ENCODE peak calls at places on chromosome 19, in ten cellular contexts. One of them, this sample, is unnamed.

GRCh38 chr19:48419158-48419920 is 25.9 kb downstream of the GRIN2D start:
- DNase-seq in HCT116: no peak
- DNase-seq in Peyer's patch: peak; percentile 67
- DNase-seq in endodermal cell: peak; percentile 90
- DNase-seq in ascending aorta: no peak
- DNase-seq in heart right ventricle: no peak
- DNase-seq in hepatocyte: no peak
- DNase-seq in coronary artery: no peak
- DNase-seq in adrenal gland: no peak
- DNase-seq in thoracic aorta: no peak
- DNase-seq in this sample: peak; percentile 28

GRCh38 chr19:49071860-49072547 is 495 bp downstream of the KCNA7 start:
- DNase-seq in HCT116: no peak
- DNase-seq in Peyer's patch: no peak
- DNase-seq in endodermal cell: peak; percentile 95
- DNase-seq in ascending aorta: no peak
- DNase-seq in heart right ventricle: no peak
- DNase-seq in hepatocyte: no peak
- DNase-seq in coronary artery: no peak
- DNase-seq in adrenal gland: no peak
- DNase-seq in thoracic aorta: no peak
- DNase-seq in this sample: no peak

GRCh38 chr19:23437901-23438300 is 42.6 kb upstream of the ZNF91 start:
- DNase-seq in HCT116: no peak
- DNase-seq in Peyer's patch: no peak
- DNase-seq in endodermal cell: no peak
- DNase-seq in ascending aorta: no peak
- DNase-seq in heart right ventricle: no peak
- DNase-seq in hepatocyte: no peak
- DNase-seq in coronary artery: no peak
- DNase-seq in adrenal gland: no peak
- DNase-seq in thoracic aorta: no peak
- DNase-seq in this sample: no peak

GRCh38 chr19:34067861-34068271 is 104.4 kb upstream of the LSM14A start:
- DNase-seq in HCT116: peak; percentile 54
- DNase-seq in Peyer's patch: no peak
- DNase-seq in endodermal cell: no peak
- DNase-seq in ascending aorta: no peak
- DNase-seq in heart right ventricle: no peak
- DNase-seq in hepatocyte: peak; percentile 8
- DNase-seq in coronary artery: no peak
- DNase-seq in adrenal gland: no peak
- DNase-seq in thoracic aorta: no peak
- DNase-seq in this sample: no peak

GRCh38 chr19:6593651-6594416 is 2.9 kb upstream of the CD70 start:
- DNase-seq in HCT116: no peak
- DNase-seq in Peyer's patch: no peak
- DNase-seq in endodermal cell: no peak
- DNase-seq in ascending aorta: no peak
- DNase-seq in heart right ventricle: no peak
- DNase-seq in hepatocyte: no peak
- DNase-seq in coronary artery: no peak
- DNase-seq in adrenal gland: no peak
- DNase-seq in thoracic aorta: no peak
- DNase-seq in this sample: no peak

GRCh38 chr19:14544977-14545715 is 15.8 kb downstream of the TECR start:
- DNase-seq in HCT116: no peak
- DNase-seq in Peyer's patch: no peak
- DNase-seq in endodermal cell: no peak
- DNase-seq in ascending aorta: no peak
- DNase-seq in heart right ventricle: peak; percentile 79
- DNase-seq in hepatocyte: peak; percentile 5
- DNase-seq in coronary artery: no peak
- DNase-seq in adrenal gland: peak; percentile 98
- DNase-seq in thoracic aorta: no peak
- DNase-seq in this sample: no peak

GRCh38 chr19:3125900-3126524 is 9.8 kb upstream of the GNA15 start:
- DNase-seq in HCT116: peak; percentile 60
- DNase-seq in Peyer's patch: peak; percentile 57
- DNase-seq in endodermal cell: peak; percentile 96
- DNase-seq in ascending aorta: no peak
- DNase-seq in heart right ventricle: peak; percentile 75
- DNase-seq in hepatocyte: peak; percentile 68
- DNase-seq in coronary artery: no peak
- DNase-seq in adrenal gland: peak; percentile 68
- DNase-seq in thoracic aorta: no peak
- DNase-seq in this sample: peak; percentile 43

GRCh38 chr19:36136975-36137686 is 2.7 kb upstream of the CAPNS1 start:
- DNase-seq in HCT116: peak; percentile 77
- DNase-seq in Peyer's patch: no peak
- DNase-seq in endodermal cell: no peak
- DNase-seq in ascending aorta: peak; percentile 33
- DNase-seq in heart right ventricle: peak; percentile 48
- DNase-seq in hepatocyte: no peak
- DNase-seq in coronary artery: no peak
- DNase-seq in adrenal gland: peak; percentile 93
- DNase-seq in thoracic aorta: peak; percentile 61
- DNase-seq in this sample: no peak

GRCh38 chr19:13036366-13036976 is 41.2 kb downstream of the NFIX start:
- DNase-seq in HCT116: peak; percentile 56
- DNase-seq in Peyer's patch: no peak
- DNase-seq in endodermal cell: peak; percentile 58
- DNase-seq in ascending aorta: no peak
- DNase-seq in heart right ventricle: no peak
- DNase-seq in hepatocyte: peak; percentile 68
- DNase-seq in coronary artery: no peak
- DNase-seq in adrenal gland: no peak
- DNase-seq in thoracic aorta: no peak
- DNase-seq in this sample: no peak

GRCh38 chr19:17205237-17206140 is 9.7 kb upstream of the USE1 start:
- DNase-seq in HCT116: no peak
- DNase-seq in Peyer's patch: peak; percentile 70
- DNase-seq in endodermal cell: peak; percentile 92
- DNase-seq in ascending aorta: no peak
- DNase-seq in heart right ventricle: peak; percentile 64
- DNase-seq in hepatocyte: peak; percentile 77
- DNase-seq in coronary artery: no peak
- DNase-seq in adrenal gland: peak; percentile 84
- DNase-seq in thoracic aorta: no peak
- DNase-seq in this sample: no peak

GRCh38 chr19:48477696-48478338 is 8.6 kb downstream of the CYTH2 start:
- DNase-seq in HCT116: no peak
- DNase-seq in Peyer's patch: no peak
- DNase-seq in endodermal cell: no peak
- DNase-seq in ascending aorta: no peak
- DNase-seq in heart right ventricle: no peak
- DNase-seq in hepatocyte: no peak
- DNase-seq in coronary artery: no peak
- DNase-seq in adrenal gland: no peak
- DNase-seq in thoracic aorta: no peak
- DNase-seq in this sample: no peak

GRCh38 chr19:54674021-54674617 is 11.3 kb downstream of the LILRB4 start:
- DNase-seq in HCT116: peak; percentile 34
- DNase-seq in Peyer's patch: no peak
- DNase-seq in endodermal cell: no peak
- DNase-seq in ascending aorta: no peak
- DNase-seq in heart right ventricle: no peak
- DNase-seq in hepatocyte: no peak
- DNase-seq in coronary artery: no peak
- DNase-seq in adrenal gland: no peak
- DNase-seq in thoracic aorta: no peak
- DNase-seq in this sample: no peak

GRCh38 chr19:49679832-49680472 is 2.9 kb downstream of the PRMT1 start:
- DNase-seq in HCT116: no peak
- DNase-seq in Peyer's patch: no peak
- DNase-seq in endodermal cell: peak; percentile 62
- DNase-seq in ascending aorta: no peak
- DNase-seq in heart right ventricle: no peak
- DNase-seq in hepatocyte: no peak
- DNase-seq in coronary artery: no peak
- DNase-seq in adrenal gland: no peak
- DNase-seq in thoracic aorta: no peak
- DNase-seq in this sample: no peak

GRCh38 chr19:7515471-7516226 is at the start of gene ZNF358:
- DNase-seq in HCT116: no peak
- DNase-seq in Peyer's patch: no peak
- DNase-seq in endodermal cell: peak; percentile 92
- DNase-seq in ascending aorta: no peak
- DNase-seq in heart right ventricle: peak; percentile 87
- DNase-seq in hepatocyte: peak; percentile 92
- DNase-seq in coronary artery: peak; percentile 82
- DNase-seq in adrenal gland: peak; percentile 84
- DNase-seq in thoracic aorta: peak; percentile 19
- DNase-seq in this sample: peak; percentile 61

GRCh38 chr19:1852294-1852646 is 4.0 kb upstream of the REXO1 start:
- DNase-seq in HCT116: no peak
- DNase-seq in Peyer's patch: no peak
- DNase-seq in endodermal cell: no peak
- DNase-seq in ascending aorta: no peak
- DNase-seq in heart right ventricle: no peak
- DNase-seq in hepatocyte: no peak
- DNase-seq in coronary artery: no peak
- DNase-seq in adrenal gland: no peak
- DNase-seq in thoracic aorta: no peak
- DNase-seq in this sample: no peak

GRCh38 chr19:1851581-1852293 is 3.5 kb upstream of the REXO1 start:
- DNase-seq in HCT116: no peak
- DNase-seq in Peyer's patch: peak; percentile 67
- DNase-seq in endodermal cell: no peak
- DNase-seq in ascending aorta: no peak
- DNase-seq in heart right ventricle: no peak
- DNase-seq in hepatocyte: no peak
- DNase-seq in coronary artery: no peak
- DNase-seq in adrenal gland: no peak
- DNase-seq in thoracic aorta: no peak
- DNase-seq in this sample: no peak

GRCh38 chr19:1849999-1850398 is 1.7 kb upstream of the REXO1 start:
- DNase-seq in HCT116: no peak
- DNase-seq in Peyer's patch: no peak
- DNase-seq in endodermal cell: no peak
- DNase-seq in ascending aorta: no peak
- DNase-seq in heart right ventricle: no peak
- DNase-seq in hepatocyte: no peak
- DNase-seq in coronary artery: no peak
- DNase-seq in adrenal gland: no peak
- DNase-seq in thoracic aorta: no peak
- DNase-seq in this sample: no peak

GRCh38 chr19:1852729-1853128 is 4.4 kb upstream of the REXO1 start:
- DNase-seq in HCT116: no peak
- DNase-seq in Peyer's patch: no peak
- DNase-seq in endodermal cell: no peak
- DNase-seq in ascending aorta: no peak
- DNase-seq in heart right ventricle: no peak
- DNase-seq in hepatocyte: no peak
- DNase-seq in coronary artery: no peak
- DNase-seq in adrenal gland: no peak
- DNase-seq in thoracic aorta: no peak
- DNase-seq in this sample: no peak

GRCh38 chr19:1850809-1851544 is 2.7 kb upstream of the REXO1 start:
- DNase-seq in HCT116: no peak
- DNase-seq in Peyer's patch: no peak
- DNase-seq in endodermal cell: peak; percentile 66
- DNase-seq in ascending aorta: no peak
- DNase-seq in heart right ventricle: no peak
- DNase-seq in hepatocyte: no peak
- DNase-seq in coronary artery: no peak
- DNase-seq in adrenal gland: no peak
- DNase-seq in thoracic aorta: no peak
- DNase-seq in this sample: no peak
- H3K27ac ChIP-seq in HCT116: no peak overlapping the region
- H3K27ac ChIP-seq in Peyer's patch: no peak overlapping the region
- H3K27ac ChIP-seq in endodermal cell: no peak overlapping the region
- H3K27ac ChIP-seq in ascending aorta: no peak overlapping the region
- H3K27ac ChIP-seq in heart right ventricle: no peak overlapping the region
- H3K27ac ChIP-seq in hepatocyte: no peak overlapping the region
- H3K27ac ChIP-seq in coronary artery: no peak overlapping the region
- H3K27ac ChIP-seq in adrenal gland: no peak overlapping the region
- H3K27ac ChIP-seq in thoracic aorta: no peak overlapping the region
- H3K27ac ChIP-seq in this sample: no peak overlapping the region

DNA sequence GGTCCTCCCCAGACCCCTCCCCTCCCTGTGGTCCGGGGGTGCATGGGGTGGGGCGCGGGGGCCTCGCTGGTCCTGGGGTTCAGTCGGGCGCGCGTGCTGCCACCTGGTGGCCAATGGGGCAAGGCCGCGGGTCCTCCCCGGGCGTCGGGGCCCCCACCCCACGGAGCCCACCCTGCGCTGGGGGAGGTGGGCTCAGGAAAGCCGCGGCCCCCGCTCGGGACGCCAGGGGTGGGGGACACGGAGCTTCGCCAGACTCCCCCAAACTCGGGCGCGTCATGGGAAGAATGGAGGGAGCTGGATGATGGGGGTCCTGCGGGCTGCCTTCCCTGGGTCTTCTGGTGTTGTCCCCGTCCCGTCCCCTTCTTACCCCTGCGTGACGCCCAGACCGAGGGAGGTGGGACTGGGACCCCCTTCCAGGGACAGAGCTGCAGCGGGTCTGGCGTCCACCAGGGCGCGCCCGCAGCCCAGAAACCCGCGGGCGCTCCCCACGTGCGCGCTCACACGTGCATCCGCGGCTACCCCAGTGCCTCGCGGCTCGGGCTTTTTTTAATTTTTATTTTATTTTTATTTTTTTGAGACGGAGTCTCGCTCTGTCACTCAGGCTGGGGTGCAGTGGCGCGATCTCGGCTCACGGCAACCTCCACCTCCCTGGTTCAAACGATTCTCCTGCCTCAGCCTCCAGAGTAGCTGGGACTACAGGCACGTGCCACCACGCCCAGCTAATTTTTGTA is 19.8 kb upstream of the TCF3 start:
- DNase-seq in HCT116: no peak
- DNase-seq in Peyer's patch: peak; percentile 60
- DNase-seq in endodermal cell: peak; percentile 72
- DNase-seq in ascending aorta: no peak
- DNase-seq in heart right ventricle: peak; percentile 50
- DNase-seq in hepatocyte: peak; percentile 75
- DNase-seq in coronary artery: no peak
- DNase-seq in adrenal gland: no peak
- DNase-seq in thoracic aorta: no peak
- DNase-seq in this sample: no peak
- H3K4me3 ChIP-seq in HCT116: peak overlapping the region; percentile 48
- H3K4me3 ChIP-seq in Peyer's patch: peak overlapping the region; percentile 34
- H3K4me3 ChIP-seq in endodermal cell: no peak overlapping the region
- H3K4me3 ChIP-seq in ascending aorta: peak overlapping the region; percentile 11
- H3K4me3 ChIP-seq in heart right ventricle: peak overlapping the region; percentile 10
- H3K4me3 ChIP-seq in hepatocyte: peak overlapping the region; percentile 37
- H3K4me3 ChIP-seq in coronary artery: peak overlapping the region; percentile 44
- H3K4me3 ChIP-seq in adrenal gland: no peak overlapping the region
- H3K4me3 ChIP-seq in thoracic aorta: peak overlapping the region; percentile 26
- H3K4me3 ChIP-seq in this sample: no peak overlapping the region

GRCh38 chr19:57786286-57786685 is 16.8 kb downstream of the ZNF586 start:
- DNase-seq in HCT116: no peak
- DNase-seq in Peyer's patch: no peak
- DNase-seq in endodermal cell: no peak
- DNase-seq in ascending aorta: no peak
- DNase-seq in heart right ventricle: no peak
- DNase-seq in hepatocyte: no peak
- DNase-seq in coronary artery: no peak
- DNase-seq in adrenal gland: no peak
- DNase-seq in thoracic aorta: no peak
- DNase-seq in this sample: no peak
- H3K27ac ChIP-seq in HCT116: no peak overlapping the region
- H3K27ac ChIP-seq in Peyer's patch: no peak overlapping the region
- H3K27ac ChIP-seq in endodermal cell: no peak overlapping the region
- H3K27ac ChIP-seq in ascending aorta: no peak overlapping the region
- H3K27ac ChIP-seq in heart right ventricle: no peak overlapping the region
- H3K27ac ChIP-seq in hepatocyte: no peak overlapping the region
- H3K27ac ChIP-seq in coronary artery: no peak overlapping the region
- H3K27ac ChIP-seq in adrenal gland: no peak overlapping the region
- H3K27ac ChIP-seq in thoracic aorta: no peak overlapping the region
- H3K27ac ChIP-seq in this sample: no peak overlapping the region

GRCh38 chr19:18421371-18421959 is 2.3 kb downstream of the SSBP4 start:
- DNase-seq in HCT116: no peak
- DNase-seq in Peyer's patch: no peak
- DNase-seq in endodermal cell: no peak
- DNase-seq in ascending aorta: no peak
- DNase-seq in heart right ventricle: no peak
- DNase-seq in hepatocyte: no peak
- DNase-seq in coronary artery: peak; percentile 75
- DNase-seq in adrenal gland: no peak
- DNase-seq in thoracic aorta: no peak
- DNase-seq in this sample: peak; percentile 26
- H3K4me3 ChIP-seq in HCT116: peak overlapping the region; percentile 92
- H3K4me3 ChIP-seq in Peyer's patch: no peak overlapping the region
- H3K4me3 ChIP-seq in endodermal cell: no peak overlapping the region
- H3K4me3 ChIP-seq in ascending aorta: no peak overlapping the region
- H3K4me3 ChIP-seq in heart right ventricle: no peak overlapping the region
- H3K4me3 ChIP-seq in hepatocyte: no peak overlapping the region
- H3K4me3 ChIP-seq in coronary artery: peak overlapping the region; percentile 81
- H3K4me3 ChIP-seq in adrenal gland: no peak overlapping the region
- H3K4me3 ChIP-seq in thoracic aorta: no peak overlapping the region
- H3K4me3 ChIP-seq in this sample: no peak overlapping the region

This sample was measured in uterus.